ENCODE peak calls at places on chromosome 14, in six cellular contexts. S is ovary, J is neuronal stem cell, I is testis, Y is right atrium auricular region, W is thoracic aorta. G is an unnamed sample. For H3K36me3 and H3K4me1, the result is how much of the 10 kb centered on the place peaks cover.

GRCh38 chr14:69710378-69710777 is 56.6 kb upstream of the SRSF5 start:
- DNase-seq in I (no peak), S (no peak), J (no peak), Y (no peak), W (no peak), G (no peak)

GRCh38 chr14:97217094-97217885 is 420.1 kb downstream of the VRK1 start:
- DNase-seq in W (no peak), I (no peak), J (no peak), S (no peak), Y (no peak), G (no peak)

GRCh38 chr14:85466678-85467077 is 63.3 kb upstream of the FLRT2 start:
- DNase-seq in Y (no peak), J (no peak), W (no peak), I (no peak), S (no peak), G (no peak)

GRCh38 chr14:54169254-54169924 is 212.8 kb upstream of the BMP4 start:
- DNase-seq in Y (no peak), I (no peak), S (no peak), W (no peak), J (no peak), G (no peak)

GRCh38 chr14:26765768-26766550 is 168.1 kb upstream of the NOVA1 start:
- DNase-seq in Y (peak), S (no peak), W (no peak), J (peak), I (peak), G (no peak)

GRCh38 chr14:32075636-32076277 is 1.3 kb upstream of the ARHGAP5 start:
- DNase-seq in J (peak), W (no peak), Y (peak), I (peak), S (peak), G (no peak)

GRCh38 chr14:94382099-94382498 is 6.3 kb downstream of the SERPINA1 start:
- DNase-seq in Y (no peak), S (no peak), I (no peak), W (no peak), J (no peak), G (no peak)

GRCh38 chr14:91380610-91381371 is 36.8 kb downstream of the CCDC88C start:
- DNase-seq in W (no peak), Y (no peak), J (no peak), I (no peak), S (no peak), G (no peak)

GRCh38 chr14:60648169-60648933 is 926 bp downstream of the SIX1 start:
- DNase-seq in Y (no peak), J (peak), I (no peak), S (no peak), W (no peak), G (no peak)

GRCh38 chr14:32469388-32470160 is 140.5 kb downstream of the AKAP6 start:
- DNase-seq in S (no peak), W (no peak), I (no peak), J (no peak), Y (no peak), G (no peak)

GRCh38 chr14:91770185-91770584 is 38.3 kb upstream of the CATSPERB start:
- DNase-seq in S (no peak), Y (no peak), J (no peak), W (no peak), I (no peak), G (no peak)

GRCh38 chr14:47277703-47278102 is 397.7 kb downstream of the MDGA2 start:
- DNase-seq in S (no peak), Y (no peak), J (no peak), I (no peak), W (no peak), G (no peak)

GRCh38 chr14:96146131-96146771 is 58.4 kb upstream of the BDKRB2 start:
- DNase-seq in S (no peak), W (peak), J (no peak), Y (no peak), I (no peak), G (no peak)

GRCh38 chr14:45145214-45145613 is 9.5 kb downstream of the FANCM start:
- DNase-seq in W (no peak), Y (no peak), S (no peak), I (no peak), J (no peak), G (no peak)

GRCh38 chr14:100065161-100065871 is at the start of gene EVL:
- DNase-seq in Y (no peak), I (no peak), W (no peak), J (no peak), S (no peak), G (peak)

GRCh38 chr14:34680806-34681479 is 33.5 kb downstream of the CFL2 start:
- DNase-seq in W (no peak), I (no peak), S (no peak), Y (no peak), J (no peak), G (no peak)

GRCh38 chr14:24312736-24313507 is 1.6 kb downstream of the LTB4R start:
- DNase-seq in S (no peak), Y (no peak), J (no peak), W (no peak), I (peak), G (peak)

GRCh38 chr14:31465113-31465512 is 7.8 kb upstream of the DTD2 start:
- DNase-seq in W (no peak), I (no peak), S (no peak), Y (no peak), J (no peak), G (no peak)

GRCh38 chr14:90503582-90503981 is 106.8 kb downstream of the CALM1 start:
- DNase-seq in I (peak), W (no peak), Y (no peak), S (no peak), J (no peak), G (no peak)

GRCh38 chr14:54691525-54692260 is 124.8 kb downstream of the SAMD4A start:
- DNase-seq in Y (peak), S (peak), W (no peak), I (peak), J (peak), G (peak)

GRCh38 chr14:54807428-54807827 is 95.2 kb downstream of the GCH1 start:
- DNase-seq in W (no peak), S (no peak), Y (no peak), J (no peak), I (peak), G (no peak)

GRCh38 chr14:95305145-95305544 is 14.6 kb downstream of the CLMN start:
- DNase-seq in W (no peak), J (no peak), S (no peak), I (no peak), Y (no peak), G (no peak)

GRCh38 chr14:53306267-53306721 is 153.2 kb upstream of the DDHD1 start:
- DNase-seq in I (peak), J (peak), Y (no peak), S (peak), W (no peak), G (peak)

GRCh38 chr14:90443161-90444076 is 46.6 kb downstream of the CALM1 start:
- DNase-seq in S (no peak), I (no peak), W (no peak), J (no peak), Y (no peak), G (no peak)

GRCh38 chr14:65783576-65783975 is 371.0 kb downstream of the FUT8 start:
- DNase-seq in I (no peak), S (no peak), Y (no peak), W (no peak), J (no peak), G (no peak)

GRCh38 chr14:53963491-53964227 is 7.0 kb upstream of the BMP4 start:
- DNase-seq in J (no peak), I (no peak), S (peak), Y (peak), W (no peak), G (no peak)

GRCh38 chr14:68791078-68791983 is 1.5 kb downstream of the ZFP36L1 start:
- DNase-seq in I (peak), J (no peak), S (no peak), W (no peak), Y (peak), G (no peak)

GRCh38 chr14:20418501-20418909 is 5.2 kb upstream of the TEP1 start:
- DNase-seq in I (no peak), W (no peak), S (no peak), J (no peak), Y (no peak), G (no peak)

GRCh38 chr14:29109589-29109988 is 343.0 kb downstream of the FOXG1 start:
- DNase-seq in J (no peak), W (no peak), Y (no peak), I (no peak), S (no peak), G (no peak)

GRCh38 chr14:59727073-59727661 is 143.4 kb downstream of the RTN1 start:
- DNase-seq in W (no peak), S (no peak), I (no peak), J (no peak), Y (no peak), G (no peak)

GRCh38 chr14:103871596-103872480 is 24.5 kb upstream of the PPP1R13B start:
- DNase-seq in J (peak), I (peak), W (no peak), S (no peak), Y (no peak), G (peak)

GRCh38 chr14:89137514-89138163 is 279.4 kb downstream of the FOXN3 start:
- DNase-seq in I (no peak), W (peak), J (no peak), S (no peak), Y (peak), G (no peak)

GRCh38 chr14:38485011-38485410 is 229.1 kb upstream of the CLEC14A start:
- DNase-seq in S (no peak), J (no peak), Y (no peak), I (no peak), W (no peak), G (no peak)

GRCh38 chr14:39374846-39375245 is 57.4 kb downstream of the FBXO33 start:
- DNase-seq in W (no peak), J (no peak), S (no peak), I (no peak), Y (no peak), G (no peak)

GRCh38 chr14:46344327-46344937 is 307.1 kb downstream of the RPL10L start:
- DNase-seq in W (no peak), S (no peak), Y (no peak), J (peak), I (peak), G (no peak)

GRCh38 chr14:83463500-83464098 is 1929.9 kb upstream of the SEL1L start:
- DNase-seq in W (no peak), I (peak), S (no peak), Y (no peak), J (peak), G (no peak)

GRCh38 chr14:75234173-75234855 is 44.3 kb upstream of the FOS start:
- DNase-seq in Y (peak), W (no peak), J (no peak), I (no peak), S (no peak), G (no peak)

DNA sequence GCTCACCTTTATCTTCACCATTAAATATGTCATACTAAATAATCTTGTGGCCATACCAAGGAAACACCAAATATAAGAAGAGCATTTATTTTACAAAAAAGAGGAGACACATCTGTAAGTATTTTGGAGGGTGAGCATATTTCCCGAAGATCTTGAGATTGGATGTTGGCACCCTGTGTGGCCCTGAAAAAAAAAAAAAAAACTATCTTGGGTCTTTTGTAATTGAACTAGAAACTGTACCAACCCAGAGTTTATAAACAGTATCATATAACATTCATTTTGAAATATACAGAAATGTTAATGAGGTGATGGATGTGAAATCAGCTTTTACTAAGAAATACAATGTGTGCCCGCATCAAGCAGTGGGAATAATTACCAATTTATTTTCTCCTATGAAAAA is 104.0 kb upstream of the FRMD6 start:
- DNase-seq in W (no peak), S (no peak), J (no peak), Y (no peak), I (no peak), G (no peak)
- H3K4me3 ChIP-seq in W (no peak), S (no peak), J (no peak), Y (no peak), I (no peak), G (no peak)

GRCh38 chr14:51321036-51321435 is 81.0 kb downstream of the TMX1 start:
- DNase-seq in S (no peak), W (no peak), Y (no peak), J (no peak), I (no peak), G (no peak)
- H3K36me3 ChIP-seq in S (under half), W (under half), Y (under half), J (under half), I (under half), G (under half)

DNA sequence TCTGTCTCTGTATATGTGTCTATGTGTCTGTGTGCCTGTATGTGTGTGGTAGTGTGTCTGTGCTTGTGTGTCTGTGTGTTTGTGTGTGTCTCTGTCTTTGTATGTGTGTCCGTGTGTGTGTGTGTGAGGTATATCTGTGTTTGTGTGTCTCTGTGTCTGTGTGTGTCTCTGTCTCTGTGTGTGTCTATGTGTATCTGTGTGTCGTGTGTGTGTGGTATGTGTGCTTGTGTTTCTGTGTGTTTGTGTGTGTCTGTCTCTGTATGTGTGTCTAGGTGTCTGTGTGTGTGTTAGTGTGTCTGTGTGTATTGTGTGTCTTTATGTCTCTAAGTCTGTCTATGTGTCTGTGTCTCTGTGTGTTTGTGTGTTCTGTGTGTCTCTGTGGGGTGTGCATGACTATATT is 158.6 kb downstream of the TMEM121 start:
- DNase-seq in W (no peak), J (no peak), S (no peak), I (no peak), Y (no peak), G (no peak)
- H3K4me1 ChIP-seq in W (under half), J (under half), S (under half), I (under half), Y (under half), G (under half)

DNA sequence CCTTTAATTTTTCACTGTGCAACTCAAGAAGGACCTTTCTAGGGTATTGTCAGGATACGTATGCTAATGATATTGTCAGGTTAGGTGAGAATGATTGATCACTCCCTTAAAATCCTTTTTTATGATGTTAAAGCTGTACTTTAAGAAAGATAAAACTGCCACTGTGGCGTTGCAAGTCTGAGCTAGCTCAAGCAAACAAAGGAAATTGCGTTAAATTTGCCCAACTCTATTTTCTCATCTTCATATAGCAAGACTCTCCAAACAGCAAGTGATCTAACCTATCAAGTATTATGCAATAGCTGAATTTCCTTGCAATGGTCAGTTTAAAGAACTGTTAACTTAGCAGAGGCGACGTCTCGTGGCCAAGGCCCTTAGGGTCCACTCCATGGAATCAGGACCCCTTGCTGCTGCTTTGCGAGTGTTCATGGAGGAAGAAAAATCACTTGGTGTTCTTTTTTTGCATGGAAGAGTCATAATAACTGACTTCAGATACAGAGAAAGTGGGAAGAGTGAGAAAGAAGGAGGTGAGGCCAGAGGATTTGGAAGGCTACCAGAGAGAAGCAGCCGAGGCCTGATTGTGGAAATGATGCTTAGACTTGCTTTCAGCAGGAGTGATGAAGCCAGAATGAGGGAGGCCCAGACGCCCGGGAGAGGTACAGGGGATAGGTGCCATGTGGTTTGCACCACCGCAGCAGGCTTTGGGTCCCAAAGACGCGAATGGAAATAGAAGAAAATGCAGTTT is 2.5 kb downstream of the TRAF3 start:
- DNase-seq in S (no peak), W (no peak), Y (no peak), J (no peak), I (no peak), G (no peak)
- H3K4me3 ChIP-seq in S (no peak), W (no peak), Y (no peak), J (no peak), I (no peak), G (peak)

DNA sequence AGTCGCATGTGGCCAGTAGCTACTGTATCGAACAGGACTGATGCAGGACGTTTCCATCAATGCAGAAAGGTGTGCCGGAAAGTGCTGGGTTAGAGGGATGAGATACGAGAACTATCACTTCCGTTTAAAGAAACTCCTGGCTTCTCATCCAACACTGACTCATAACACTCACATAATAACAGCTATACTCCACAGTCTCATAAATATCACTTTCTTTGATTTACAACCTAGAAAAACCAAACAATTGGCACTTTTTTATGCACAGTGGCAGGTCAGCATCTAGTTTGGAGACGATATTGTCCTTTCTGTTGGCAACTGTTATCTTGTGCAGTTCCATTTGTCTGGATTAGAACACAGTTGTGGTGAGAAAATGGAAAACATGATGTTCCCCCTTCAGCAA is 43.4 kb downstream of the SLC25A21 start:
- DNase-seq in J (no peak), S (no peak), Y (no peak), W (no peak), I (no peak), G (no peak)
- H3K36me3 ChIP-seq in J (under half), S (under half), Y (under half), W (under half), I (under half), G (under half)

DNA sequence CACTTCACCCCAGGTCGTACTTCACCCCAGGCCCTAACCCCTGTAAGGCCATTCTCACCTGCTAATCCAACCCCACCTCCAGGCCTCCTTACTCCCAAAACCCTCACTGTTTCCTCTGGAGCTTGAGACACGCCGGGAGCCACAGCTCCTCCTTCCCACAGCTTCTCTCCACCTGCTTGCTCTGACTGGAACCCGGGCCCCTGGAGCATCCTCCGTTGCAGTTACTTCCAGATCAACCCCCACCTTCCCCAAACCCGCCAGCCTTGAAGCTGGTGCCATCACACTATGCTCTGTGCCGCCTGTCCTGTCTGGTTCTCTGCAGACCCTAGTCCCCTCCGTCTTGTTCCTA is 34.6 kb upstream of the PPP2R5C start:
- DNase-seq in J (no peak), Y (no peak), S (no peak), I (no peak), W (no peak), G (no peak)
- H3K4me1 ChIP-seq in J (under half), Y (under half), S (under half), I (under half), W (under half), G (under half)

GRCh38 chr14:106276326-106277267 is 750.2 kb downstream of the TMEM121 start:
- DNase-seq in S (no peak), W (no peak), Y (no peak), J (no peak), I (no peak), G (peak)
- H3K4me3 ChIP-seq in S (no peak), W (no peak), Y (no peak), J (no peak), I (no peak), G (no peak)

GRCh38 chr14:23090254-23090636 is 4.7 kb downstream of the ACIN1 start:
- DNase-seq in J (no peak), S (no peak), Y (no peak), W (no peak), I (no peak), G (no peak)
- H3K36me3 ChIP-seq in J (under half), S (under half), Y (half or more), W (half or more), I (under half), G (half or more)